ENCODE peak calls at places on chromosomes 12 and 14, in four cellular contexts. F is progenitor cell of endocrine pancreas, U is A549, O is GF-D8. H is an unnamed sample.

GRCh38 chr14:71231521-71232393 is 324.5 kb downstream of the PCNX1 start:
- DNase-seq in F (no peak), U (no peak), O (no peak), H (no peak)

GRCh38 chr14:73785834-73786631 is 65.6 kb upstream of the PTGR2 start:
- DNase-seq in F (peak; percentile 38), U (peak; percentile 88), O (peak; percentile 28), H (peak; percentile 51)

GRCh38 chr14:67533754-67534085 is 630 bp downstream of the PLEKHH1 start:
- DNase-seq in F (no peak), U (no peak), O (no peak), H (no peak)

GRCh38 chr14:96100171-96101064 is 61.3 kb downstream of the C14orf132 start:
- DNase-seq in F (peak; percentile 76), U (peak; percentile 87), O (no peak), H (no peak)

GRCh38 chr14:48125654-48126053 is 450.2 kb upstream of the MDGA2 start:
- DNase-seq in F (no peak), U (no peak), O (no peak), H (no peak)

GRCh38 chr12:64102339-64102738 is 119.8 kb downstream of the KICS2 start:
- DNase-seq in F (no peak), U (no peak), O (no peak), H (no peak)

GRCh38 chr12:27711957-27712356 is 1.3 kb downstream of the MRPS35 start:
- DNase-seq in F (no peak), U (no peak), O (no peak), H (no peak)

GRCh38 chr14:63371033-63371432 is 52.3 kb upstream of the GPHB5 start:
- DNase-seq in F (no peak), U (no peak), O (no peak), H (no peak)

GRCh38 chr12:16613199-16613598 is 7.2 kb upstream of the LMO3 start:
- DNase-seq in F (no peak), U (no peak), O (no peak), H (no peak)

H was measured in activated B cell treated with CpG ODN at 0.5 μM for 24 hours.